ENCODE peak calls at places on chromosomes 1 and 21, in four cellular contexts. One of them, this sample, is unnamed.

GRCh38 chr1:43065191-43065590 is 106.5 kb upstream of the SLC2A1 start:
- DNase-seq in A549: no peak
- DNase-seq in CD8-positive, alpha-beta T cell: no peak
- DNase-seq in GM13977: no peak
- DNase-seq in this sample: no peak

GRCh38 chr21:32329331-32329730 is 30.7 kb downstream of the MRAP start:
- DNase-seq in CD8-positive, alpha-beta T cell: no peak
- DNase-seq in GM13977: no peak
- DNase-seq in A549: no peak
- DNase-seq in this sample: no peak

GRCh38 chr21:45996311-45997204 is 15.0 kb downstream of the COL6A1 start:
- DNase-seq in A549: no peak
- DNase-seq in GM13977: no peak
- DNase-seq in CD8-positive, alpha-beta T cell: no peak
- DNase-seq in this sample: no peak

GRCh38 chr1:192448026-192448578 is 127.5 kb upstream of the RGS1 start:
- DNase-seq in CD8-positive, alpha-beta T cell: no peak
- DNase-seq in GM13977: no peak
- DNase-seq in A549: no peak
- DNase-seq in this sample: no peak

GRCh38 chr1:245091818-245092637 is 62.8 kb upstream of the KIF26B start:
- DNase-seq in A549: peak
- DNase-seq in GM13977: no peak
- DNase-seq in CD8-positive, alpha-beta T cell: no peak
- DNase-seq in this sample: peak

GRCh38 chr1:23977854-23978191 is 2.3 kb downstream of the SRSF10 start:
- DNase-seq in CD8-positive, alpha-beta T cell: no peak
- DNase-seq in A549: no peak
- DNase-seq in GM13977: no peak
- DNase-seq in this sample: no peak

GRCh38 chr1:236035681-236036101 is 29.2 kb downstream of the NID1 start:
- DNase-seq in GM13977: no peak
- DNase-seq in A549: no peak
- DNase-seq in CD8-positive, alpha-beta T cell: no peak
- DNase-seq in this sample: no peak

GRCh38 chr1:55285849-55286248 is 70.7 kb upstream of the USP24 start:
- DNase-seq in A549: peak
- DNase-seq in CD8-positive, alpha-beta T cell: no peak
- DNase-seq in GM13977: no peak
- DNase-seq in this sample: peak

GRCh38 chr1:110390692-110391232 is at the start of gene SLC16A4:
- DNase-seq in CD8-positive, alpha-beta T cell: no peak
- DNase-seq in GM13977: no peak
- DNase-seq in A549: peak
- DNase-seq in this sample: peak

GRCh38 chr21:33325222-33326067 is 675 bp downstream of the IFNAR1 start:
- DNase-seq in GM13977: peak
- DNase-seq in A549: peak
- DNase-seq in CD8-positive, alpha-beta T cell: peak
- DNase-seq in this sample: peak

GRCh38 chr1:221439008-221439733 is 302.7 kb downstream of the DUSP10 start:
- DNase-seq in CD8-positive, alpha-beta T cell: no peak
- DNase-seq in A549: peak
- DNase-seq in GM13977: peak
- DNase-seq in this sample: peak

GRCh38 chr1:24954022-24954421 is 23.9 kb upstream of the RUNX3 start:
- DNase-seq in GM13977: no peak
- DNase-seq in A549: no peak
- DNase-seq in CD8-positive, alpha-beta T cell: no peak
- DNase-seq in this sample: no peak

GRCh38 chr1:158188618-158189017 is 7.9 kb downstream of the CD1D start:
- DNase-seq in GM13977: no peak
- DNase-seq in CD8-positive, alpha-beta T cell: no peak
- DNase-seq in A549: no peak
- DNase-seq in this sample: no peak

GRCh38 chr1:119617751-119618691 is 30.0 kb downstream of the ZNF697 start:
- DNase-seq in A549: no peak
- DNase-seq in CD8-positive, alpha-beta T cell: no peak
- DNase-seq in GM13977: no peak
- DNase-seq in this sample: no peak

GRCh38 chr1:222454196-222454595 is 93.7 kb downstream of the HHIPL2 start:
- DNase-seq in GM13977: no peak
- DNase-seq in CD8-positive, alpha-beta T cell: no peak
- DNase-seq in A549: no peak
- DNase-seq in this sample: no peak

GRCh38 chr21:35202431-35202830 is 153.3 kb upstream of the RUNX1 start:
- DNase-seq in CD8-positive, alpha-beta T cell: no peak
- DNase-seq in A549: no peak
- DNase-seq in GM13977: no peak
- DNase-seq in this sample: no peak

GRCh38 chr1:121483961-121484424 is 299.2 kb downstream of the SRGAP2C start:
- DNase-seq in A549: peak
- DNase-seq in CD8-positive, alpha-beta T cell: no peak
- DNase-seq in GM13977: no peak
- DNase-seq in this sample: peak

GRCh38 chr1:70504821-70505193 is 93.7 kb downstream of the CTH start:
- DNase-seq in GM13977: no peak
- DNase-seq in CD8-positive, alpha-beta T cell: no peak
- DNase-seq in A549: no peak
- DNase-seq in this sample: no peak

GRCh38 chr1:58155418-58156123 is 391.0 kb downstream of the OMA1 start:
- DNase-seq in A549: peak
- DNase-seq in CD8-positive, alpha-beta T cell: no peak
- DNase-seq in GM13977: no peak
- DNase-seq in this sample: no peak

GRCh38 chr1:62493656-62494055 is 56.8 kb downstream of the USP1 start:
- DNase-seq in CD8-positive, alpha-beta T cell: no peak
- DNase-seq in GM13977: no peak
- DNase-seq in A549: no peak
- DNase-seq in this sample: peak

GRCh38 chr1:24929091-24929875 is 793 bp downstream of the RUNX3 start:
- DNase-seq in GM13977: no peak
- DNase-seq in CD8-positive, alpha-beta T cell: no peak
- DNase-seq in A549: peak
- DNase-seq in this sample: no peak

DNA sequence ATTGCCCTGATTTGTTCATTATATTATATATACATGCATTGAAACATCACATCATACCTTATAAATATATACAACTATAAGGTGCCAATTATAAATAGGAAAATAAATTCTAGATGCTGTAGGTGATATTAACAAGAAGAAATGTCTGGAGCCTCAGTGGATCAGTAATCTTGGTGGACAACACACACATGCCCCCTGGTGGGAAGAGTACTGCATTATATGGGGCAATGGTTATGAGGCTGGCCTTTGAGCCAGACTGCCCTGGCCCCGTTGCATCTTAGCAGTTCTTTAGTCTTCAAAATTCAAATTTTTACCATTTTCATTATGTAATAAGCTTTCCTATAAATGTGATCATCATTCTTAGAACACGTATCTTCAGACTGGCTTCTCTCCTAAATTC is 335.0 kb upstream of the GREM2 start:
- DNase-seq in A549: peak
- DNase-seq in GM13977: peak
- DNase-seq in CD8-positive, alpha-beta T cell: no peak
- DNase-seq in this sample: peak
- TF ChIP-seq CTCF in A549: peak
- TF ChIP-seq CTCF in GM13977: peak
- TF ChIP-seq CTCF in CD8-positive, alpha-beta T cell: no peak
- TF ChIP-seq CTCF in this sample: peak

GRCh38 chr1:178188306-178188705 is 94.4 kb downstream of the RASAL2 start:
- DNase-seq in CD8-positive, alpha-beta T cell: no peak
- DNase-seq in A549: no peak
- DNase-seq in GM13977: no peak
- DNase-seq in this sample: no peak

GRCh38 chr1:178192686-178193085 is 98.8 kb downstream of the RASAL2 start:
- DNase-seq in A549: peak
- DNase-seq in GM13977: no peak
- DNase-seq in CD8-positive, alpha-beta T cell: no peak
- DNase-seq in this sample: peak

DNA sequence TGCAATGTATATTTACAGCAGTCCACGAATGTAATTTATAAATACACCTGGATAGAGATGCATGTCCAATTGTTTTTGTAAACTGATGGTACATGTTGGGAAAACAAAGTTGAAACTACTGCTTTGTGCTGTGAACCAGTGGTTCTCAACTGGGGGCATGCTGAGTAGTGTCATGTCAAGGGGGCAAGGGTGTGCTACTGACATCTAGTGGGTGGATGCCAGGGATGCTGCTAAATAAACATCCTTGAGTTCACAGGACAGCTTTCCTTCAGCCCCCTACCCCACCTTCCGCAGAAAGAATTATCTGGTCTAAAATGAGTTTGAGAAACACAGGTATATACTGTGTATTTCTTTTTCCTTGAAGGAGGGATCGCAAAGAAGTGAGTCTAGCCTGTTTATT is 95.9 kb downstream of the RASAL2 start:
- DNase-seq in CD8-positive, alpha-beta T cell: no peak
- DNase-seq in GM13977: peak
- DNase-seq in A549: peak
- DNase-seq in this sample: peak
- TF ChIP-seq CTCF in CD8-positive, alpha-beta T cell: no peak
- TF ChIP-seq CTCF in GM13977: peak
- TF ChIP-seq CTCF in A549: peak
- TF ChIP-seq CTCF in this sample: peak

GRCh38 chr1:205809942-205810345 is 3.1 kb downstream of the SLC41A1 start:
- DNase-seq in CD8-positive, alpha-beta T cell: no peak
- DNase-seq in GM13977: no peak
- DNase-seq in A549: no peak
- DNase-seq in this sample: no peak

GRCh38 chr1:205809469-205809868 is 3.5 kb downstream of the SLC41A1 start:
- DNase-seq in A549: no peak
- DNase-seq in CD8-positive, alpha-beta T cell: no peak
- DNase-seq in GM13977: no peak
- DNase-seq in this sample: no peak

GRCh38 chr1:205811660-205812059 is 1.3 kb downstream of the SLC41A1 start:
- DNase-seq in GM13977: no peak
- DNase-seq in CD8-positive, alpha-beta T cell: no peak
- DNase-seq in A549: no peak
- DNase-seq in this sample: no peak

GRCh38 chr1:205812271-205812877 is 624 bp downstream of the SLC41A1 start:
- DNase-seq in CD8-positive, alpha-beta T cell: no peak
- DNase-seq in GM13977: peak
- DNase-seq in A549: no peak
- DNase-seq in this sample: peak

DNA sequence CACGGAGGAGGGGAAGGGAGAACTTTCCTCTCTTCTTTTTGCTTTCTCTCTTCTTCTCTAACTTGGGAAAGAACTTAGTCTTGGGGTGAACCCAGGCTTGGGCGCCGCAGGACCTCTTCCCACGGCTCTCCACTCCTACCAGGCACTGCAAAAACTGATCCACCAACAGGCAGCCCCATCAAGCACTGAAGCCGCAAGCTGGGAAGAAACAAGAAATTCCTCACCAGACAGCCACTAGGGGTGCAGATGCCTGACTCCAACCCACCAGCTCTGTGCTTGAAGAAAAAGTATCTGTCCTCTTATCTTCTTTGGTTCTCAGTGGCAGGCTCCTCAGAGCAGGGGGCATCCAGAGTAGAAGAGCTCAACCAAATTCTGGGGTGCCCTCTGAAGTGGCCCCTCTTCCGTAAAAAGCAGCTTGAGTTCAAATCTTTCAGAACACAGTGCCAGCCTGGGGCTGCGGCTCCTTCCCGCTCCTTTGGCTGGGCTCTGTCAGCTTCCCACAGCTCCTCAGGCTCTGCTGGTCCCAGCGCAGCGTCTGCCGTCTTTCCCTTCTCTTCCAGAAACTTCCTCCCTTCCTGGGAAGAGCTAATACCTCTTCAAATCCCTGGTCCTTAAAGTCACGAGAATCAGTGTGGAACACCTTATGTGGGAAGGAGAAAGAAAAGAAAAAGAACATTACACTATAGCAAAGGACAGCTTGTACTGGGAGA is 2.4 kb downstream of the SLC41A1 start:
- DNase-seq in CD8-positive, alpha-beta T cell: no peak
- DNase-seq in A549: peak
- DNase-seq in GM13977: no peak
- DNase-seq in this sample: no peak
- TF ChIP-seq CTCF in CD8-positive, alpha-beta T cell: no peak
- TF ChIP-seq CTCF in A549: peak
- TF ChIP-seq CTCF in GM13977: no peak
- TF ChIP-seq CTCF in this sample: no peak

GRCh38 chr1:30655672-30656071 is 67.7 kb downstream of the MATN1 start:
- DNase-seq in A549: no peak
- DNase-seq in GM13977: no peak
- DNase-seq in CD8-positive, alpha-beta T cell: no peak
- DNase-seq in this sample: no peak
- TF ChIP-seq CTCF in A549: no peak
- TF ChIP-seq CTCF in GM13977: no peak
- TF ChIP-seq CTCF in CD8-positive, alpha-beta T cell: no peak
- TF ChIP-seq CTCF in this sample: no peak

GRCh38 chr1:237953238-237953637 is 62.5 kb upstream of the ZP4 start:
- DNase-seq in CD8-positive, alpha-beta T cell: no peak
- DNase-seq in A549: peak
- DNase-seq in GM13977: no peak
- DNase-seq in this sample: no peak
- TF ChIP-seq CTCF in CD8-positive, alpha-beta T cell: no peak
- TF ChIP-seq CTCF in A549: no peak
- TF ChIP-seq CTCF in GM13977: no peak
- TF ChIP-seq CTCF in this sample: no peak

GRCh38 chr1:59605184-59605583 is 209.6 kb upstream of the HOOK1 start:
- DNase-seq in GM13977: peak
- DNase-seq in A549: no peak
- DNase-seq in CD8-positive, alpha-beta T cell: no peak
- DNase-seq in this sample: no peak

GRCh38 chr1:59604191-59604590 is 210.6 kb upstream of the HOOK1 start:
- DNase-seq in GM13977: no peak
- DNase-seq in CD8-positive, alpha-beta T cell: no peak
- DNase-seq in A549: no peak
- DNase-seq in this sample: no peak

GRCh38 chr1:59605761-59606160 is 209.0 kb upstream of the HOOK1 start:
- DNase-seq in GM13977: no peak
- DNase-seq in CD8-positive, alpha-beta T cell: no peak
- DNase-seq in A549: no peak
- DNase-seq in this sample: no peak

DNA sequence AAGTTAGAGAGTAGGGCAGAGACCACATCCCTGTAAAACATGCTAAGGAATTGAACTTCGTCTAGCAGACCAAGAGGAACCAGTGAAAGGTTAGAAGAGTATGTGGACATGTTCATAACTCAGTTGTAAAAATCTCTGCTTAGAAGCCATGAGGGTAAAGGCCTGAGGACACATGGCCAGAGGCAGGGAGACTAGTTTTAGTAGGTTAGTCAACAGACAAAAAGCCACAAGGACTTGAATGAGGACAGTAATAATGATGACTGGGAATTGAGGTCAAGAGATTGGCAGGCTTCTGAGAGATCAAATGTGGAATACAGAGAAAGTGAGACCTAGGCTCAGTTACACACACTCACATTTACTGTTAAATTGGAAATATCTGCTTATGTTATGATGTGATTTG is 205.5 kb upstream of the HOOK1 start:
- DNase-seq in GM13977: no peak
- DNase-seq in CD8-positive, alpha-beta T cell: no peak
- DNase-seq in A549: no peak
- DNase-seq in this sample: no peak
- TF ChIP-seq CTCF in GM13977: no peak
- TF ChIP-seq CTCF in CD8-positive, alpha-beta T cell: no peak
- TF ChIP-seq CTCF in A549: no peak
- TF ChIP-seq CTCF in this sample: no peak